ENCODE peak calls at places on chromosomes 5 and 9, in seven cellular contexts. H is activated effector memory CD4-positive, alpha-beta T cell treated with Interleukin-2 at 50 U/mL for 16 hours; Q is iPS-NIHi11; X is stimulated activated CD8-positive, alpha-beta memory T cell treated with anti-CD3 and anti-CD28 coated beads, Interleukin-4, amount 100 ng/mL, for 1 hour; N is stimulated activated CD4-positive, alpha-beta T cell treated with anti-CD3 and anti-CD28 coated beads, Interleukin-2, amount 100 ng/mL, for 24 hours; D is H9; B is NCI-H460. P is an unnamed sample.

GRCh38 chr5:122870219-122870856 is 24.9 kb downstream of the SNX24 start:
- DNase-seq in Q (no peak), B (no peak), H (no peak), D (no peak), N (no peak), X (no peak), P (no peak)

GRCh38 chr9:109600142-109600541 is 102.0 kb upstream of the PTPN3 start:
- DNase-seq in X (no peak), H (no peak), B (no peak), D (no peak), N (no peak), Q (no peak), P (no peak)

GRCh38 chr5:91158011-91158410 is 225.1 kb downstream of the ARRDC3 start:
- DNase-seq in N (no peak), Q (no peak), X (no peak), H (no peak), B (no peak), D (no peak), P (no peak)

GRCh38 chr5:5347442-5347841 is 75.0 kb upstream of the ICE1 start:
- DNase-seq in Q (no peak), H (no peak), D (no peak), N (no peak), B (no peak), X (no peak), P (no peak)

GRCh38 chr9:81825831-81826540 is 102.2 kb upstream of the SPATA31D4 start:
- DNase-seq in Q (no peak), X (no peak), H (no peak), B (no peak), N (no peak), D (no peak), P (no peak)

GRCh38 chr9:136773386-136774044 is 9.2 kb upstream of the LCN15 start:
- DNase-seq in N (no peak), H (no peak), B (no peak), D (peak; percentile 87), Q (peak; percentile 71), X (no peak), P (no peak)

GRCh38 chr9:35277649-35278359 is 116.0 kb downstream of the UNC13B start:
- DNase-seq in X (no peak), Q (no peak), B (peak; percentile 1), D (no peak), H (no peak), N (no peak), P (no peak)

GRCh38 chr5:71461360-71461759 is 5.9 kb downstream of the BDP1 start:
- DNase-seq in D (no peak), N (no peak), Q (no peak), B (no peak), X (no peak), H (no peak), P (no peak)

GRCh38 chr9:80041821-80042220 is 470.1 kb downstream of the TLE4 start:
- DNase-seq in B (no peak), D (no peak), Q (no peak), X (no peak), H (no peak), N (no peak), P (no peak)

GRCh38 chr9:128068656-128069221 is 707 bp downstream of the SLC25A25 start:
- DNase-seq in N (no peak), Q (no peak), H (no peak), B (no peak), D (no peak), X (no peak), P (no peak)

GRCh38 chr9:4936823-4937222 is 48.2 kb upstream of the JAK2 start:
- DNase-seq in D (no peak), N (peak; percentile 23), Q (no peak), H (no peak), B (no peak), X (no peak), P (no peak)

GRCh38 chr9:122075135-122076030 is 17.7 kb downstream of the TTLL11 start:
- DNase-seq in N (no peak), D (no peak), B (no peak), Q (no peak), X (no peak), H (no peak), P (no peak)

GRCh38 chr9:109990541-109990940 is 210.5 kb downstream of the PALM2AKAP2 start:
- DNase-seq in H (no peak), Q (no peak), X (no peak), D (no peak), N (no peak), B (no peak), P (no peak)

GRCh38 chr5:80291776-80292175 is 28.0 kb upstream of the SPZ1 start:
- DNase-seq in N (no peak), X (no peak), D (no peak), Q (no peak), H (no peak), B (no peak), P (no peak)

GRCh38 chr9:84385357-84386040 is 44.9 kb upstream of the SLC28A3 start:
- DNase-seq in N (no peak), X (no peak), Q (no peak), B (no peak), H (no peak), D (no peak), P (no peak)

GRCh38 chr9:134459164-134459563 is 132.9 kb downstream of the RXRA start:
- DNase-seq in H (no peak), N (no peak), Q (no peak), B (no peak), X (no peak), D (no peak), P (no peak)

GRCh38 chr9:95370064-95370463 is 52.6 kb upstream of the FANCC start:
- DNase-seq in B (no peak), Q (no peak), N (no peak), D (no peak), X (no peak), H (no peak), P (no peak)

GRCh38 chr5:142602720-142603245 is 83.1 kb downstream of the FGF1 start:
- DNase-seq in B (no peak), N (no peak), D (no peak), H (no peak), X (no peak), Q (no peak), P (no peak)

GRCh38 chr5:103035701-103036100 is 84.2 kb downstream of the GIN1 start:
- DNase-seq in H (no peak), B (no peak), N (no peak), X (no peak), D (no peak), Q (no peak), P (no peak)

P was measured in central memory CD8-positive, alpha-beta T cell.